ENCODE peak calls at places on chromosome 14, in eight cellular contexts. One of them, this sample, is unnamed.

GRCh38 chr14:72301352-72301751 is 369.1 kb downstream of the RGS6 start:
- DNase-seq in HFFc6: no peak
- DNase-seq in progenitor cell of endocrine pancreas: no peak
- DNase-seq in CD8-positive, alpha-beta memory T cell: no peak
- DNase-seq in DMS 273 treated with DMSO at 0.1 percent for 48 hours: no peak
- DNase-seq in GM20000: no peak
- DNase-seq in RPMI7951: no peak
- DNase-seq in natural killer cell treated with Interleukin-12 subunit alpha and Interleukin-12 subunit beta and Interleukin-15 and Interleukin-18, amount 100 ng/mL, for 72 hours: no peak
- DNase-seq in this sample: no peak

GRCh38 chr14:61503167-61503801 is 181.9 kb downstream of the PRKCH start:
- DNase-seq in HFFc6: no peak
- DNase-seq in progenitor cell of endocrine pancreas: no peak
- DNase-seq in CD8-positive, alpha-beta memory T cell: peak
- DNase-seq in DMS 273 treated with DMSO at 0.1 percent for 48 hours: no peak
- DNase-seq in GM20000: peak
- DNase-seq in RPMI7951: no peak
- DNase-seq in natural killer cell treated with Interleukin-12 subunit alpha and Interleukin-12 subunit beta and Interleukin-15 and Interleukin-18, amount 100 ng/mL, for 72 hours: peak
- DNase-seq in this sample: no peak

GRCh38 chr14:72519543-72519942 is 374.4 kb downstream of the DPF3 start:
- DNase-seq in HFFc6: no peak
- DNase-seq in progenitor cell of endocrine pancreas: no peak
- DNase-seq in CD8-positive, alpha-beta memory T cell: no peak
- DNase-seq in DMS 273 treated with DMSO at 0.1 percent for 48 hours: no peak
- DNase-seq in GM20000: no peak
- DNase-seq in RPMI7951: no peak
- DNase-seq in natural killer cell treated with Interleukin-12 subunit alpha and Interleukin-12 subunit beta and Interleukin-15 and Interleukin-18, amount 100 ng/mL, for 72 hours: no peak
- DNase-seq in this sample: no peak

GRCh38 chr14:69154779-69155178 is 1.9 kb upstream of the DCAF5 start:
- DNase-seq in HFFc6: no peak
- DNase-seq in progenitor cell of endocrine pancreas: no peak
- DNase-seq in CD8-positive, alpha-beta memory T cell: no peak
- DNase-seq in DMS 273 treated with DMSO at 0.1 percent for 48 hours: peak
- DNase-seq in GM20000: no peak
- DNase-seq in RPMI7951: no peak
- DNase-seq in natural killer cell treated with Interleukin-12 subunit alpha and Interleukin-12 subunit beta and Interleukin-15 and Interleukin-18, amount 100 ng/mL, for 72 hours: no peak
- DNase-seq in this sample: no peak

GRCh38 chr14:92460916-92461579 is 52.5 kb upstream of the RIN3 start:
- DNase-seq in HFFc6: peak
- DNase-seq in progenitor cell of endocrine pancreas: no peak
- DNase-seq in CD8-positive, alpha-beta memory T cell: no peak
- DNase-seq in DMS 273 treated with DMSO at 0.1 percent for 48 hours: no peak
- DNase-seq in GM20000: no peak
- DNase-seq in RPMI7951: peak
- DNase-seq in natural killer cell treated with Interleukin-12 subunit alpha and Interleukin-12 subunit beta and Interleukin-15 and Interleukin-18, amount 100 ng/mL, for 72 hours: peak
- DNase-seq in this sample: no peak

GRCh38 chr14:105092124-105092911 is 27.1 kb upstream of the GPR132 start:
- DNase-seq in HFFc6: no peak
- DNase-seq in progenitor cell of endocrine pancreas: no peak
- DNase-seq in CD8-positive, alpha-beta memory T cell: peak
- DNase-seq in DMS 273 treated with DMSO at 0.1 percent for 48 hours: no peak
- DNase-seq in GM20000: peak
- DNase-seq in RPMI7951: no peak
- DNase-seq in natural killer cell treated with Interleukin-12 subunit alpha and Interleukin-12 subunit beta and Interleukin-15 and Interleukin-18, amount 100 ng/mL, for 72 hours: no peak
- DNase-seq in this sample: no peak

GRCh38 chr14:104950021-104950420 is 25.3 kb downstream of the PLD4 start:
- DNase-seq in HFFc6: no peak
- DNase-seq in progenitor cell of endocrine pancreas: no peak
- DNase-seq in CD8-positive, alpha-beta memory T cell: no peak
- DNase-seq in DMS 273 treated with DMSO at 0.1 percent for 48 hours: no peak
- DNase-seq in GM20000: no peak
- DNase-seq in RPMI7951: no peak
- DNase-seq in natural killer cell treated with Interleukin-12 subunit alpha and Interleukin-12 subunit beta and Interleukin-15 and Interleukin-18, amount 100 ng/mL, for 72 hours: no peak
- DNase-seq in this sample: no peak

GRCh38 chr14:24813089-24813815 is 179.3 kb upstream of the GZMB start:
- DNase-seq in HFFc6: no peak
- DNase-seq in progenitor cell of endocrine pancreas: no peak
- DNase-seq in CD8-positive, alpha-beta memory T cell: no peak
- DNase-seq in DMS 273 treated with DMSO at 0.1 percent for 48 hours: no peak
- DNase-seq in GM20000: no peak
- DNase-seq in RPMI7951: no peak
- DNase-seq in natural killer cell treated with Interleukin-12 subunit alpha and Interleukin-12 subunit beta and Interleukin-15 and Interleukin-18, amount 100 ng/mL, for 72 hours: no peak
- DNase-seq in this sample: no peak

GRCh38 chr14:23559010-23559920 is 3.2 kb downstream of the THTPA start:
- DNase-seq in HFFc6: peak
- DNase-seq in progenitor cell of endocrine pancreas: peak
- DNase-seq in CD8-positive, alpha-beta memory T cell: peak
- DNase-seq in DMS 273 treated with DMSO at 0.1 percent for 48 hours: peak
- DNase-seq in GM20000: peak
- DNase-seq in RPMI7951: peak
- DNase-seq in natural killer cell treated with Interleukin-12 subunit alpha and Interleukin-12 subunit beta and Interleukin-15 and Interleukin-18, amount 100 ng/mL, for 72 hours: no peak
- DNase-seq in this sample: peak

GRCh38 chr14:49160983-49161382 is 425.2 kb downstream of the RPS29 start:
- DNase-seq in HFFc6: no peak
- DNase-seq in progenitor cell of endocrine pancreas: no peak
- DNase-seq in CD8-positive, alpha-beta memory T cell: no peak
- DNase-seq in DMS 273 treated with DMSO at 0.1 percent for 48 hours: no peak
- DNase-seq in GM20000: no peak
- DNase-seq in RPMI7951: no peak
- DNase-seq in natural killer cell treated with Interleukin-12 subunit alpha and Interleukin-12 subunit beta and Interleukin-15 and Interleukin-18, amount 100 ng/mL, for 72 hours: no peak
- DNase-seq in this sample: no peak

GRCh38 chr14:101473795-101474562 is 87.3 kb upstream of the DIO3 start:
- DNase-seq in HFFc6: no peak
- DNase-seq in progenitor cell of endocrine pancreas: no peak
- DNase-seq in CD8-positive, alpha-beta memory T cell: no peak
- DNase-seq in DMS 273 treated with DMSO at 0.1 percent for 48 hours: no peak
- DNase-seq in GM20000: no peak
- DNase-seq in RPMI7951: no peak
- DNase-seq in natural killer cell treated with Interleukin-12 subunit alpha and Interleukin-12 subunit beta and Interleukin-15 and Interleukin-18, amount 100 ng/mL, for 72 hours: no peak
- DNase-seq in this sample: no peak

GRCh38 chr14:68208218-68208617 is 388.6 kb downstream of the RAD51B start:
- DNase-seq in HFFc6: no peak
- DNase-seq in progenitor cell of endocrine pancreas: no peak
- DNase-seq in CD8-positive, alpha-beta memory T cell: no peak
- DNase-seq in DMS 273 treated with DMSO at 0.1 percent for 48 hours: no peak
- DNase-seq in GM20000: no peak
- DNase-seq in RPMI7951: peak
- DNase-seq in natural killer cell treated with Interleukin-12 subunit alpha and Interleukin-12 subunit beta and Interleukin-15 and Interleukin-18, amount 100 ng/mL, for 72 hours: no peak
- DNase-seq in this sample: no peak

GRCh38 chr14:102620413-102620812 is 28.0 kb downstream of the RCOR1 start:
- DNase-seq in HFFc6: peak
- DNase-seq in progenitor cell of endocrine pancreas: no peak
- DNase-seq in CD8-positive, alpha-beta memory T cell: no peak
- DNase-seq in DMS 273 treated with DMSO at 0.1 percent for 48 hours: no peak
- DNase-seq in GM20000: no peak
- DNase-seq in RPMI7951: peak
- DNase-seq in natural killer cell treated with Interleukin-12 subunit alpha and Interleukin-12 subunit beta and Interleukin-15 and Interleukin-18, amount 100 ng/mL, for 72 hours: no peak
- DNase-seq in this sample: no peak

GRCh38 chr14:55117816-55118441 is 11.1 kb upstream of the LGALS3 start:
- DNase-seq in HFFc6: no peak
- DNase-seq in progenitor cell of endocrine pancreas: no peak
- DNase-seq in CD8-positive, alpha-beta memory T cell: no peak
- DNase-seq in DMS 273 treated with DMSO at 0.1 percent for 48 hours: no peak
- DNase-seq in GM20000: no peak
- DNase-seq in RPMI7951: peak
- DNase-seq in natural killer cell treated with Interleukin-12 subunit alpha and Interleukin-12 subunit beta and Interleukin-15 and Interleukin-18, amount 100 ng/mL, for 72 hours: no peak
- DNase-seq in this sample: no peak

GRCh38 chr14:45426685-45427282 is 173.8 kb upstream of the MIS18BP1 start:
- DNase-seq in HFFc6: peak
- DNase-seq in progenitor cell of endocrine pancreas: no peak
- DNase-seq in CD8-positive, alpha-beta memory T cell: no peak
- DNase-seq in DMS 273 treated with DMSO at 0.1 percent for 48 hours: peak
- DNase-seq in GM20000: peak
- DNase-seq in RPMI7951: peak
- DNase-seq in natural killer cell treated with Interleukin-12 subunit alpha and Interleukin-12 subunit beta and Interleukin-15 and Interleukin-18, amount 100 ng/mL, for 72 hours: no peak
- DNase-seq in this sample: peak

GRCh38 chr14:71563754-71564153 is 368.5 kb upstream of the RGS6 start:
- DNase-seq in HFFc6: no peak
- DNase-seq in progenitor cell of endocrine pancreas: no peak
- DNase-seq in CD8-positive, alpha-beta memory T cell: no peak
- DNase-seq in DMS 273 treated with DMSO at 0.1 percent for 48 hours: no peak
- DNase-seq in GM20000: no peak
- DNase-seq in RPMI7951: no peak
- DNase-seq in natural killer cell treated with Interleukin-12 subunit alpha and Interleukin-12 subunit beta and Interleukin-15 and Interleukin-18, amount 100 ng/mL, for 72 hours: no peak
- DNase-seq in this sample: no peak

GRCh38 chr14:35814371-35815005 is 5.4 kb upstream of the RALGAPA1 start:
- DNase-seq in HFFc6: peak
- DNase-seq in progenitor cell of endocrine pancreas: peak
- DNase-seq in CD8-positive, alpha-beta memory T cell: peak
- DNase-seq in DMS 273 treated with DMSO at 0.1 percent for 48 hours: peak
- DNase-seq in GM20000: peak
- DNase-seq in RPMI7951: peak
- DNase-seq in natural killer cell treated with Interleukin-12 subunit alpha and Interleukin-12 subunit beta and Interleukin-15 and Interleukin-18, amount 100 ng/mL, for 72 hours: peak
- DNase-seq in this sample: peak

GRCh38 chr14:60594077-60594476 is 55.2 kb downstream of the SIX1 start:
- DNase-seq in HFFc6: no peak
- DNase-seq in progenitor cell of endocrine pancreas: no peak
- DNase-seq in CD8-positive, alpha-beta memory T cell: no peak
- DNase-seq in DMS 273 treated with DMSO at 0.1 percent for 48 hours: no peak
- DNase-seq in GM20000: no peak
- DNase-seq in RPMI7951: no peak
- DNase-seq in natural killer cell treated with Interleukin-12 subunit alpha and Interleukin-12 subunit beta and Interleukin-15 and Interleukin-18, amount 100 ng/mL, for 72 hours: no peak
- DNase-seq in this sample: peak

GRCh38 chr14:61213116-61213720 is 67.9 kb downstream of the TMEM30B start:
- DNase-seq in HFFc6: peak
- DNase-seq in progenitor cell of endocrine pancreas: no peak
- DNase-seq in CD8-positive, alpha-beta memory T cell: no peak
- DNase-seq in DMS 273 treated with DMSO at 0.1 percent for 48 hours: no peak
- DNase-seq in GM20000: no peak
- DNase-seq in RPMI7951: peak
- DNase-seq in natural killer cell treated with Interleukin-12 subunit alpha and Interleukin-12 subunit beta and Interleukin-15 and Interleukin-18, amount 100 ng/mL, for 72 hours: no peak
- DNase-seq in this sample: no peak

GRCh38 chr14:78007160-78007559 is 163.0 kb upstream of the NRXN3 start:
- DNase-seq in HFFc6: no peak
- DNase-seq in progenitor cell of endocrine pancreas: no peak
- DNase-seq in CD8-positive, alpha-beta memory T cell: no peak
- DNase-seq in DMS 273 treated with DMSO at 0.1 percent for 48 hours: no peak
- DNase-seq in GM20000: no peak
- DNase-seq in RPMI7951: no peak
- DNase-seq in natural killer cell treated with Interleukin-12 subunit alpha and Interleukin-12 subunit beta and Interleukin-15 and Interleukin-18, amount 100 ng/mL, for 72 hours: no peak
- DNase-seq in this sample: no peak

GRCh38 chr14:24984846-24985589 is 64.9 kb downstream of the STXBP6 start:
- DNase-seq in HFFc6: peak
- DNase-seq in progenitor cell of endocrine pancreas: no peak
- DNase-seq in CD8-positive, alpha-beta memory T cell: no peak
- DNase-seq in DMS 273 treated with DMSO at 0.1 percent for 48 hours: peak
- DNase-seq in GM20000: no peak
- DNase-seq in RPMI7951: peak
- DNase-seq in natural killer cell treated with Interleukin-12 subunit alpha and Interleukin-12 subunit beta and Interleukin-15 and Interleukin-18, amount 100 ng/mL, for 72 hours: no peak
- DNase-seq in this sample: peak

GRCh38 chr14:99946652-99947489 is 118.4 kb upstream of the EVL start:
- DNase-seq in HFFc6: no peak
- DNase-seq in progenitor cell of endocrine pancreas: peak
- DNase-seq in CD8-positive, alpha-beta memory T cell: peak
- DNase-seq in DMS 273 treated with DMSO at 0.1 percent for 48 hours: no peak
- DNase-seq in GM20000: peak
- DNase-seq in RPMI7951: no peak
- DNase-seq in natural killer cell treated with Interleukin-12 subunit alpha and Interleukin-12 subunit beta and Interleukin-15 and Interleukin-18, amount 100 ng/mL, for 72 hours: no peak
- DNase-seq in this sample: peak

GRCh38 chr14:55930016-55930784 is 188.0 kb upstream of the PELI2 start:
- DNase-seq in HFFc6: no peak
- DNase-seq in progenitor cell of endocrine pancreas: no peak
- DNase-seq in CD8-positive, alpha-beta memory T cell: no peak
- DNase-seq in DMS 273 treated with DMSO at 0.1 percent for 48 hours: no peak
- DNase-seq in GM20000: no peak
- DNase-seq in RPMI7951: no peak
- DNase-seq in natural killer cell treated with Interleukin-12 subunit alpha and Interleukin-12 subunit beta and Interleukin-15 and Interleukin-18, amount 100 ng/mL, for 72 hours: no peak
- DNase-seq in this sample: no peak

GRCh38 chr14:87013583-87013982 is 979.4 kb downstream of the GALC start:
- DNase-seq in HFFc6: peak
- DNase-seq in progenitor cell of endocrine pancreas: no peak
- DNase-seq in CD8-positive, alpha-beta memory T cell: no peak
- DNase-seq in DMS 273 treated with DMSO at 0.1 percent for 48 hours: no peak
- DNase-seq in GM20000: no peak
- DNase-seq in RPMI7951: no peak
- DNase-seq in natural killer cell treated with Interleukin-12 subunit alpha and Interleukin-12 subunit beta and Interleukin-15 and Interleukin-18, amount 100 ng/mL, for 72 hours: no peak
- DNase-seq in this sample: no peak